ENCODE peak calls at places on chromosome 19, in four cellular contexts. One of them, this sample, is unnamed.

GRCh38 chr19:1648926-1649541 is 3.4 kb downstream of the TCF3 start:
- DNase-seq in thoracic aorta: no peak
- DNase-seq in Peyer's patch: peak
- DNase-seq in dorsolateral prefrontal cortex: no peak
- DNase-seq in this sample: no peak

GRCh38 chr19:15107056-15108010 is at the start of gene SYDE1:
- DNase-seq in dorsolateral prefrontal cortex: no peak
- DNase-seq in thoracic aorta: no peak
- DNase-seq in Peyer's patch: no peak
- DNase-seq in this sample: peak

GRCh38 chr19:7928741-7929701 is 3.1 kb upstream of the CTXN1 start:
- DNase-seq in Peyer's patch: peak
- DNase-seq in thoracic aorta: no peak
- DNase-seq in dorsolateral prefrontal cortex: no peak
- DNase-seq in this sample: peak

GRCh38 chr19:44476559-44477408 is 23.5 kb downstream of the ZNF180 start:
- DNase-seq in Peyer's patch: no peak
- DNase-seq in thoracic aorta: no peak
- DNase-seq in dorsolateral prefrontal cortex: no peak
- DNase-seq in this sample: peak

GRCh38 chr19:32104465-32105235 is 240.8 kb upstream of the ZNF507 start:
- DNase-seq in thoracic aorta: no peak
- DNase-seq in Peyer's patch: no peak
- DNase-seq in dorsolateral prefrontal cortex: no peak
- DNase-seq in this sample: peak

GRCh38 chr19:49761625-49762311 is 1.3 kb downstream of the TSKS start:
- DNase-seq in dorsolateral prefrontal cortex: no peak
- DNase-seq in thoracic aorta: no peak
- DNase-seq in Peyer's patch: no peak
- DNase-seq in this sample: peak

GRCh38 chr19:46226438-46226973 is 3.0 kb upstream of the IGFL1 start:
- DNase-seq in thoracic aorta: no peak
- DNase-seq in dorsolateral prefrontal cortex: no peak
- DNase-seq in Peyer's patch: no peak
- DNase-seq in this sample: no peak

GRCh38 chr19:32388393-32388724 is 17.2 kb upstream of the DPY19L3 start:
- DNase-seq in Peyer's patch: no peak
- DNase-seq in thoracic aorta: no peak
- DNase-seq in dorsolateral prefrontal cortex: no peak
- DNase-seq in this sample: no peak

GRCh38 chr19:51158474-51159129 is 16.5 kb downstream of the SIGLEC7 start:
- DNase-seq in thoracic aorta: no peak
- DNase-seq in Peyer's patch: peak
- DNase-seq in dorsolateral prefrontal cortex: no peak
- DNase-seq in this sample: peak

GRCh38 chr19:58450836-58451357 is 525 bp upstream of the ZNF324B start:
- DNase-seq in thoracic aorta: no peak
- DNase-seq in dorsolateral prefrontal cortex: no peak
- DNase-seq in Peyer's patch: no peak
- DNase-seq in this sample: no peak

GRCh38 chr19:39070888-39071287 is 13.3 kb upstream of the ACP7 start:
- DNase-seq in thoracic aorta: no peak
- DNase-seq in Peyer's patch: no peak
- DNase-seq in dorsolateral prefrontal cortex: no peak
- DNase-seq in this sample: no peak

GRCh38 chr19:8552810-8553209 is 24.4 kb downstream of the MYO1F start:
- DNase-seq in Peyer's patch: no peak
- DNase-seq in dorsolateral prefrontal cortex: no peak
- DNase-seq in thoracic aorta: no peak
- DNase-seq in this sample: peak

GRCh38 chr19:40191836-40192646 is 815 bp downstream of the MAP3K10 start:
- DNase-seq in dorsolateral prefrontal cortex: no peak
- DNase-seq in thoracic aorta: no peak
- DNase-seq in Peyer's patch: no peak
- DNase-seq in this sample: peak

GRCh38 chr19:55486043-55486970 is 1.3 kb downstream of the NAT14 start:
- DNase-seq in thoracic aorta: no peak
- DNase-seq in dorsolateral prefrontal cortex: no peak
- DNase-seq in Peyer's patch: no peak
- DNase-seq in this sample: no peak

GRCh38 chr19:16400911-16401675 is 70.7 kb downstream of the EPS15L1 start:
- DNase-seq in dorsolateral prefrontal cortex: peak
- DNase-seq in thoracic aorta: peak
- DNase-seq in Peyer's patch: no peak
- DNase-seq in this sample: no peak

GRCh38 chr19:14363203-14364097 is 17.8 kb upstream of the ADGRE5 start:
- DNase-seq in thoracic aorta: peak
- DNase-seq in Peyer's patch: peak
- DNase-seq in dorsolateral prefrontal cortex: peak
- DNase-seq in this sample: peak

GRCh38 chr19:47901370-47901769 is 15.3 kb upstream of the SULT2A1 start:
- DNase-seq in dorsolateral prefrontal cortex: no peak
- DNase-seq in Peyer's patch: no peak
- DNase-seq in thoracic aorta: no peak
- DNase-seq in this sample: no peak

GRCh38 chr19:6232567-6232966 is 47.2 kb downstream of the MLLT1 start:
- DNase-seq in dorsolateral prefrontal cortex: no peak
- DNase-seq in Peyer's patch: no peak
- DNase-seq in thoracic aorta: no peak
- DNase-seq in this sample: peak

GRCh38 chr19:799076-799881 is 2.0 kb downstream of the PTBP1 start:
- DNase-seq in Peyer's patch: no peak
- DNase-seq in dorsolateral prefrontal cortex: no peak
- DNase-seq in thoracic aorta: no peak
- DNase-seq in this sample: peak

GRCh38 chr19:21697171-21697570 is 70.2 kb downstream of the ZNF100 start:
- DNase-seq in thoracic aorta: no peak
- DNase-seq in Peyer's patch: no peak
- DNase-seq in dorsolateral prefrontal cortex: no peak
- DNase-seq in this sample: no peak

GRCh38 chr19:33397536-33398360 is 24.2 kb downstream of the CEBPG start:
- DNase-seq in dorsolateral prefrontal cortex: no peak
- DNase-seq in Peyer's patch: no peak
- DNase-seq in thoracic aorta: no peak
- DNase-seq in this sample: no peak

GRCh38 chr19:33493401-33494275 is 28.0 kb downstream of the PEPD start:
- DNase-seq in dorsolateral prefrontal cortex: no peak
- DNase-seq in thoracic aorta: no peak
- DNase-seq in Peyer's patch: no peak
- DNase-seq in this sample: no peak

GRCh38 chr19:18161691-18162039 is 8.7 kb downstream of the PIK3R2 start:
- DNase-seq in thoracic aorta: no peak
- DNase-seq in dorsolateral prefrontal cortex: no peak
- DNase-seq in Peyer's patch: no peak
- DNase-seq in this sample: no peak
- TF ChIP-seq CTCF in thoracic aorta: no peak
- TF ChIP-seq CTCF in dorsolateral prefrontal cortex: no peak
- TF ChIP-seq CTCF in Peyer's patch: no peak
- TF ChIP-seq CTCF in this sample: no peak

GRCh38 chr19:10087296-10088061 is 1.4 kb downstream of the SHFL start:
- DNase-seq in thoracic aorta: no peak
- DNase-seq in dorsolateral prefrontal cortex: no peak
- DNase-seq in Peyer's patch: no peak
- DNase-seq in this sample: no peak
- H3K4me3 ChIP-seq in thoracic aorta: peak
- H3K4me3 ChIP-seq in dorsolateral prefrontal cortex: peak
- H3K4me3 ChIP-seq in Peyer's patch: peak
- H3K4me3 ChIP-seq in this sample: peak

DNA sequence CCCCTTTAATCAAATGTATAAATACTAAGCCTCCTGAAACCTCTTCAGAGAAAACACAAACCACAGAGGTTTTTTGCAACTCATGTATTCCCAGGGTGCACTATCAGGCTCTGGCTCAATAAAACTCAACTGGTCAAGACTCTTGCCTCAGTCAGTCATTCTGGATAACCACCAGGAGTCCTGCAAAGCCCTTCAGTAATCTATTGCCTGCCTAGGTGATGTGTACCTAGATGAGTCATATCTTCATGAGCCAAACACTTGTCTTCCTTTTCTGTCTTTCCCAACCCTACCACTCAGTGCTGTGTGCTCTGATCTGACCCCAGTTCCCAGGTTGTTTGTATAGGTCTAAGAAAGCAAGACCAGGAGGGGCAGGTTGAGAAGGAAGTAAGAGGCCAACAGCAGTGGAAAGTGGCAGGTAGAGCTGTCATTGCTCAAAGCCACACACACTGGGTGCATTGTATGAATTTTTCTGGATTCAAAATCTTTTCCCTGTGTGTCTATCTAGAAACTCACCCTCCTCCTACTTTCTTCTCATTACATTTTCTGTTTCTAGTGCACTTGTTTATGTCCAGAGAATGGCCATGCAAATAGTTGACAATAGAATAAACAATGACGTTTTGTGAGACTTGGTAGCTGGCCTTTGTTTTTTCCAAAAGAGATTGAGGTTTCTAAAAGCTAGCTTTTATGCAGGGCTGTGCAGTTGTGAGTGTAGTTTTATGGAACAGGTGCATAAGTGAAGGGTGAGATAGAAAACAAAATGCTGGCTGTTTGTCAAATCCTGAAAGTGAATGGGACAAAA is 48.1 kb downstream of the PSG1 start:
- DNase-seq in Peyer's patch: no peak
- DNase-seq in thoracic aorta: no peak
- DNase-seq in dorsolateral prefrontal cortex: no peak
- DNase-seq in this sample: no peak
- TF ChIP-seq CTCF in Peyer's patch: no peak
- TF ChIP-seq CTCF in thoracic aorta: no peak
- TF ChIP-seq CTCF in dorsolateral prefrontal cortex: no peak
- TF ChIP-seq CTCF in this sample: no peak

GRCh38 chr19:11421607-11422098 is 2.5 kb upstream of the RGL3 start:
- DNase-seq in dorsolateral prefrontal cortex: no peak
- DNase-seq in Peyer's patch: no peak
- DNase-seq in thoracic aorta: no peak
- DNase-seq in this sample: no peak
- H3K4me3 ChIP-seq in dorsolateral prefrontal cortex: peak
- H3K4me3 ChIP-seq in Peyer's patch: no peak
- H3K4me3 ChIP-seq in thoracic aorta: peak
- H3K4me3 ChIP-seq in this sample: no peak

GRCh38 chr19:42244452-42245220 is 2.2 kb upstream of the GSK3A start:
- DNase-seq in dorsolateral prefrontal cortex: peak
- DNase-seq in Peyer's patch: peak
- DNase-seq in thoracic aorta: peak
- DNase-seq in this sample: peak
- TF ChIP-seq CTCF in dorsolateral prefrontal cortex: peak
- TF ChIP-seq CTCF in Peyer's patch: peak
- TF ChIP-seq CTCF in thoracic aorta: peak
- TF ChIP-seq CTCF in this sample: peak

DNA sequence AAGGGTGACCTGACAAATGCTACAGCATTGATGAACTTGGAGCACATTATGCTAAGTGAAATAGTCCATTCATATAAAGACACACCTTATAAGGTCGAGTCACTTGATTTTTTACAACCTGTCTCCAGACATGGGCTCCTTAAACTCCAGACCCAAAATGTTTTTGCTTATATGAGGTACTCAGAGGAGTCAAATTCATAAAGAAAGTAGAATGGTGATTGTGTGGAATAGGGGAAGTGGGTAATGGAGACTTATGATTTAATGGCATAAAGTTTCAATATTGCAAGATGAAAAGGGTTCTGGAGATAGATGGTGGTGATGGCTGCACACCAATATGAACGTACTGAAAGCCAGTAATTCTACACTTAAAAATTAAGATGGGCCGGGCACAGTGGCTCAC is 59.3 kb downstream of the ZNF627 start:
- DNase-seq in dorsolateral prefrontal cortex: no peak
- DNase-seq in thoracic aorta: no peak
- DNase-seq in Peyer's patch: no peak
- DNase-seq in this sample: no peak
- H3K4me3 ChIP-seq in dorsolateral prefrontal cortex: no peak
- H3K4me3 ChIP-seq in thoracic aorta: no peak
- H3K4me3 ChIP-seq in Peyer's patch: no peak
- H3K4me3 ChIP-seq in this sample: no peak

GRCh38 chr19:13083008-13083404 is 19.7 kb downstream of the LYL1 start:
- DNase-seq in dorsolateral prefrontal cortex: no peak
- DNase-seq in thoracic aorta: no peak
- DNase-seq in Peyer's patch: no peak
- DNase-seq in this sample: no peak

GRCh38 chr19:13083627-13084026 is 19.0 kb downstream of the LYL1 start:
- DNase-seq in Peyer's patch: no peak
- DNase-seq in thoracic aorta: no peak
- DNase-seq in dorsolateral prefrontal cortex: no peak
- DNase-seq in this sample: no peak

GRCh38 chr19:13079542-13079986 is 23.1 kb downstream of the LYL1 start:
- DNase-seq in dorsolateral prefrontal cortex: no peak
- DNase-seq in Peyer's patch: no peak
- DNase-seq in thoracic aorta: no peak
- DNase-seq in this sample: peak

GRCh38 chr19:13085673-13086072 is 17.0 kb downstream of the LYL1 start:
- DNase-seq in dorsolateral prefrontal cortex: no peak
- DNase-seq in Peyer's patch: no peak
- DNase-seq in thoracic aorta: no peak
- DNase-seq in this sample: no peak

GRCh38 chr19:13082192-13083007 is 20.3 kb downstream of the LYL1 start:
- DNase-seq in Peyer's patch: no peak
- DNase-seq in dorsolateral prefrontal cortex: no peak
- DNase-seq in thoracic aorta: no peak
- DNase-seq in this sample: peak
- TF ChIP-seq CTCF in Peyer's patch: no peak
- TF ChIP-seq CTCF in dorsolateral prefrontal cortex: peak
- TF ChIP-seq CTCF in thoracic aorta: peak
- TF ChIP-seq CTCF in this sample: peak

GRCh38 chr19:29873024-29873800 is 61.4 kb downstream of the CCNE1 start:
- DNase-seq in thoracic aorta: no peak
- DNase-seq in Peyer's patch: peak
- DNase-seq in dorsolateral prefrontal cortex: peak
- DNase-seq in this sample: peak

GRCh38 chr19:29872224-29872731 is 60.5 kb downstream of the CCNE1 start:
- DNase-seq in Peyer's patch: no peak
- DNase-seq in dorsolateral prefrontal cortex: no peak
- DNase-seq in thoracic aorta: no peak
- DNase-seq in this sample: no peak

GRCh38 chr19:29867984-29868383 is 56.2 kb downstream of the CCNE1 start:
- DNase-seq in thoracic aorta: no peak
- DNase-seq in Peyer's patch: no peak
- DNase-seq in dorsolateral prefrontal cortex: no peak
- DNase-seq in this sample: no peak

GRCh38 chr19:29873801-29874575 is 62.2 kb downstream of the CCNE1 start:
- DNase-seq in dorsolateral prefrontal cortex: no peak
- DNase-seq in thoracic aorta: no peak
- DNase-seq in Peyer's patch: no peak
- DNase-seq in this sample: no peak

DNA sequence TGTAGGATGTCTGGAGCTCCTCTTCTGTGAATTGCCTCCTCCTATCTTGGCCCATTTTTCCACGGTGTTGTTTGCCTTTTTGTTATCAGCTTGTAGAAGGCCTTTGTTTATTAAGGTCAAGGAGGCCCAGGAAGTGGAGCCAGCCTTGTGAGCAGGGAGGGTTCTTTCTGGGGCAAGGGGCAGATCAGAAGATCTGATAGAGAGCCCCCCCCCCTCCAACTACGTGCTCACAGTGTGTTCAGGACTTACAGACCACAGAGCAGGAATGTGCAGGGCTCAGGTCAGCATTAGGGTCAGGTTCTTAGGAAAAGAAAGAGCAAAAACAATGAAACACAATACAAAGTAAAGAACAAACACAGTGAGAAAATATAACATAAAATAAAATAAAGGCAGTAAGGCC is 59.4 kb downstream of the CCNE1 start:
- DNase-seq in thoracic aorta: no peak
- DNase-seq in dorsolateral prefrontal cortex: no peak
- DNase-seq in Peyer's patch: no peak
- DNase-seq in this sample: peak
- H3K4me3 ChIP-seq in thoracic aorta: no peak
- H3K4me3 ChIP-seq in dorsolateral prefrontal cortex: no peak
- H3K4me3 ChIP-seq in Peyer's patch: no peak
- H3K4me3 ChIP-seq in this sample: no peak

This sample was measured in fibroblast of villous mesenchyme.